ENCODE peak calls at places on chromosomes 7 and 10, in seven cellular contexts. Q is HCT116, W is AG09309, H is BJ, G is OCI-LY7, J is sigmoid colon, N is fibroblast of pulmonary artery. A is an unnamed sample.

GRCh38 chr10:71396084-71396713 is 521 bp upstream of the CDH23 start:
- DNase-seq in Q (no peak), W (no peak), H (no peak), G (no peak), J (peak), N (peak), A (peak)

GRCh38 chr10:51689536-51689935 is 9.9 kb downstream of the CSTF2T start:
- DNase-seq in Q (no peak), W (no peak), H (no peak), G (no peak), J (no peak), N (no peak), A (no peak)

GRCh38 chr10:86651021-86651471 is 3.3 kb upstream of the OPN4 start:
- DNase-seq in Q (no peak), W (no peak), H (no peak), G (no peak), J (peak), N (no peak), A (no peak)

GRCh38 chr10:98536551-98536950 is 89.8 kb upstream of the HPS1 start:
- DNase-seq in Q (no peak), W (no peak), H (no peak), G (no peak), J (no peak), N (no peak), A (no peak)

GRCh38 chr7:30973791-30974604 is 10.2 kb downstream of the GHRHR start:
- DNase-seq in Q (no peak), W (no peak), H (no peak), G (no peak), J (peak), N (no peak), A (no peak)

GRCh38 chr7:151045262-151045661 is 3.1 kb upstream of the ASIC3 start:
- DNase-seq in Q (no peak), W (no peak), H (no peak), G (no peak), J (no peak), N (no peak), A (no peak)

GRCh38 chr10:62899316-62899715 is 83.2 kb upstream of the EGR2 start:
- DNase-seq in Q (no peak), W (no peak), H (no peak), G (no peak), J (no peak), N (peak), A (no peak)

GRCh38 chr7:99729501-99730261 is 5.3 kb downstream of the CYP3A7 start:
- DNase-seq in Q (no peak), W (peak), H (no peak), G (no peak), J (no peak), N (peak), A (no peak)

GRCh38 chr10:75654777-75655176 is 223.4 kb downstream of the LRMDA start:
- DNase-seq in Q (no peak), W (no peak), H (no peak), G (no peak), J (peak), N (peak), A (no peak)

GRCh38 chr10:17025444-17026295 is 103.9 kb downstream of the CUBN start:
- DNase-seq in Q (peak), W (peak), H (peak), G (no peak), J (peak), N (peak), A (peak)

GRCh38 chr10:100908378-100908777 is 4.4 kb upstream of the SLF2 start:
- DNase-seq in Q (no peak), W (no peak), H (no peak), G (no peak), J (no peak), N (no peak), A (no peak)
- TF ChIP-seq CTCF in Q (no peak), W (no peak), H (no peak), G (no peak), J (no peak), N (no peak), A (no peak)

GRCh38 chr10:133258066-133258817 is 18.4 kb downstream of the ADAM8 start:
- DNase-seq in Q (no peak), W (no peak), H (no peak), G (peak), J (no peak), N (no peak), A (no peak)
- H3K4me3 ChIP-seq in Q (peak), W (no peak), H (no peak), G (no peak), J (no peak), N (no peak), A (no peak)

GRCh38 chr10:119139464-119140067 is 25.9 kb downstream of the SFXN4 start:
- DNase-seq in Q (peak), W (no peak), H (no peak), G (peak), J (no peak), N (peak), A (no peak)
- TF ChIP-seq CTCF in Q (peak), W (peak), H (peak), G (peak), J (no peak), N (peak), A (peak)

GRCh38 chr10:80589726-80590373 is 52.1 kb downstream of the SH2D4B start:
- DNase-seq in Q (no peak), W (no peak), H (no peak), G (no peak), J (peak), N (no peak), A (no peak)
- H3K4me3 ChIP-seq in Q (no peak), W (no peak), H (no peak), G (no peak), J (no peak), N (no peak), A (no peak)

DNA sequence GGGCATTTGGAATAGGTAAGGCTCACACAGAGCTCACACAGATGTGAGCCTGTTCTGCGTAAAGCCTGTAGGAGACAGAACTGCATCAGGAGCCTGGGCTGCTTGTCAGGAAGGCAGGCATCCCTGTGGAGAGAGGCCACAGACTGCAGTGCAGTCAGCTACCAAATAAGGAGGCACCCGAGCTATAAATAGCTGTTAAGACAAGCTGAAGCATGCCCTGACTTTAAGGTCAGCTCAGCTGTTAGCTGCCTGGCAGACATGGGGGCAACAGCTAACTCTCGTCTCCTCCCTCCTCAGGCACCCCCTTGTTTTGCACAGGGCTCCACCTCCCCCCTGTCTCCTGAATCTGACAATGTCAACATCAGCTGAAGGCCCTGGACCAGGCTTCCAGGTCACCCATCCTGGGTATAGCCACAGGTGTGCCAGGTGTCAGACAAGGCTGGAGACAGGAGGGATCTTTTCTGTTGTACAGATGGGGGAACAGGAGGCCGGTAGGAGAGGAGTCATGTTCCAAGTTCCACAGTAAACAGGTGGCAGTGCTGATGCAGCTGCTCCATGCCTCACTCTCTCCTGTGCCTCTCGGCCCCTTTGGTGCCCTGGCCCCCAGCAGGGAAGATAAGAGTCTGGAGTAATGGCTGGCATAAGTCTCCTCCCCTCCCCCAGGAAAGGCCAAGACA is 27.6 kb upstream of the MKRN1 start:
- DNase-seq in Q (no peak), W (peak), H (peak), G (no peak), J (peak), N (peak), A (peak)
- TF ChIP-seq CTCF in Q (no peak), W (peak), H (peak), G (no peak), J (peak), N (no peak), A (peak)

DNA sequence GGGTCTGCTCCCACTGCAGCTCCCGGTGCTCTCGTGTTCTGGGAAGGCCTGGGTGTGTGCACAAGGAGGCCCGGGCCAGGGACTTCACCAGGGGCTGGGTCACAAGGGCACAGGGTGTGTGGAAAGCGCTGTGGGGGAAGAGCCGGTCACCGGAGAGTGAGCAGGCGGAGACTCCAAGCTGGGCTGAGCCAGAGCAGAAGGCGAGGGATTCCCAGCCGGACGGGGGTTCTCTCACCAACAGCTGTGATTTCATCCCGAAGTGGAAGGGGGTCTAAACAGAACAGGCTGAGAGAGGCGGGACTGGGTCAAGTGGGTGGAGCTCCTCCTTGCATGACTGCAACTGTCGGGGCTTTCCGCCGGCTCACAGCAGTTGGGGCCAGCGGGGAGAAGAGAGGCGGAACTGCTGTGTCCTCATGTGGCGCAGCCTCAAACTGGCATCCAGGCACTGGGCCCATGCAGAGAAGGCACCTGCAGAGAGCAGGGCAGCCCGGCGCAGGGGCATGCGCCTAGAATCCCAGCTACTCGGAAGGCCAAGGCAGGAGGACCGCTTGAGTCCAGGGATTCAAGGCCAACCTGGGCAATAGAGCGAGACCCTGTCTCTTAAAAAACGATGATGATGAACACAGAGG is 7.6 kb upstream of the ORAI2 start:
- DNase-seq in Q (no peak), W (no peak), H (no peak), G (peak), J (no peak), N (no peak), A (no peak)
- H3K4me3 ChIP-seq in Q (no peak), W (no peak), H (no peak), G (peak), J (no peak), N (no peak), A (no peak)

A was measured in astrocyte of the cerebellum.